ENCODE peak calls at places on chromosomes 2 and 18, in five cellular contexts. F, Q, M, T and L are unnamed samples.

GRCh38 chr2:217040099-217040498 is 180.2 kb upstream of the TNP1 start:
- DNase-seq in Q (no peak), M (no peak), F (no peak), T (no peak), L (no peak)

GRCh38 chr2:241924069-241924908 is 54.8 kb downstream of the RTP5 start:
- DNase-seq in Q (no peak), M (no peak), F (no peak), T (no peak), L (no peak)

GRCh38 chr2:28055325-28055970 is 164.9 kb downstream of the BABAM2 start:
- DNase-seq in M (no peak), T (no peak), Q (no peak), F (no peak), L (no peak)

GRCh38 chr2:79375817-79376216 is 137.0 kb upstream of the CTNNA2 start:
- DNase-seq in F (no peak), Q (no peak), M (no peak), T (no peak), L (no peak)

GRCh38 chr2:62663443-62663842 is 42.1 kb upstream of the EHBP1 start:
- DNase-seq in Q (no peak), M (no peak), F (no peak), T (no peak), L (no peak)

GRCh38 chr2:46364797-46365457 is 67.7 kb downstream of the EPAS1 start:
- DNase-seq in Q (no peak), F (peak; percentile 57), T (no peak), M (peak; percentile 74), L (peak; percentile 16)

GRCh38 chr2:180692322-180692721 is 288.1 kb upstream of the UBE2E3 start:
- DNase-seq in T (no peak), M (no peak), F (no peak), Q (no peak), L (no peak)

GRCh38 chr18:55585586-55586521 is 2.1 kb downstream of the TCF4 start:
- DNase-seq in T (no peak), M (no peak), F (no peak), Q (no peak), L (no peak)

GRCh38 chr2:23756593-23757292 is 170.2 kb downstream of the ATAD2B start:
- DNase-seq in T (no peak), F (no peak), Q (no peak), M (no peak), L (no peak)

GRCh38 chr18:36759167-36759776 is 69.5 kb downstream of the TPGS2 start:
- DNase-seq in F (no peak), Q (no peak), M (no peak), T (no peak), L (no peak)

GRCh38 chr2:232787806-232788205 is 11.4 kb upstream of the KCNJ13 start:
- DNase-seq in T (no peak), Q (no peak), M (no peak), F (no peak), L (no peak)
- H2AFZ ChIP-seq in T (no peak overlapping the region), Q (no peak overlapping the region), M (no peak overlapping the region), F (no peak overlapping the region), L (no peak overlapping the region)

GRCh38 chr2:88239781-88240180 is 69.6 kb downstream of the THNSL2 start:
- DNase-seq in Q (no peak), F (no peak), M (peak; percentile 54), T (no peak), L (no peak)
- TF ChIP-seq ZNF274 in Q (no peak), F (no peak), M (no peak), T (no peak), L (no peak)

DNA sequence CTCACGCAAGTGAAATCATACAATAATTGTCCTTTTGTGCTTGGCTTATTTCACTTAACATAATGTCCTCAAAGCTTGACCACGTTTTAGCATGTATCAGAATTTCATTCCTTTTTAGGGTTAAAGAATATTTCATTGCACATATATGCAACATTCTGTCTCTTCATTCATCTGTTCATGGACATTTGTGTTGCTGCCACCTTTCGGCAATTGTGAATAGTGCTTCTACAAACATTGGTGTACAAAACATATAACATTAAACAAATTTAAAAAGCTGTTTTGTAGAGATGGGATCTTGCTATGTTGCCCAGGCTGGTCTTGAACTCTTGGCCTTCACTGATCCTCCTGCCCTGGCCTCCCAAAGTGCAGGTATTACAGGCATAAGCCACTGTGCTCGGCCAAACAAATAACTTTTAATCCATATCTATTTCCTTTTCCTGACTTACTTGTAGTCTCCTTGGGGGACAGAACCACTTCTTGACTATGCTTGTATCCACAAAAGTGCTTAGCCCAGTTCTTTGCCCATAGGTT is 209.3 kb downstream of the SLC4A3 start:
- DNase-seq in F (peak; percentile 60), T (no peak), Q (no peak), M (peak; percentile 30), L (no peak)
- TF ChIP-seq SIN3A in F (no peak), T (no peak), Q (no peak), M (no peak), L (no peak)

GRCh38 chr2:68291317-68291716 is 28.4 kb downstream of the CNRIP1 start:
- DNase-seq in T (no peak), Q (no peak), M (peak; percentile 70), F (no peak), L (no peak)
- H2AFZ ChIP-seq in T (no peak overlapping the region), Q (no peak overlapping the region), M (peak overlapping the region; percentile 54), F (no peak overlapping the region), L (no peak overlapping the region)

DNA sequence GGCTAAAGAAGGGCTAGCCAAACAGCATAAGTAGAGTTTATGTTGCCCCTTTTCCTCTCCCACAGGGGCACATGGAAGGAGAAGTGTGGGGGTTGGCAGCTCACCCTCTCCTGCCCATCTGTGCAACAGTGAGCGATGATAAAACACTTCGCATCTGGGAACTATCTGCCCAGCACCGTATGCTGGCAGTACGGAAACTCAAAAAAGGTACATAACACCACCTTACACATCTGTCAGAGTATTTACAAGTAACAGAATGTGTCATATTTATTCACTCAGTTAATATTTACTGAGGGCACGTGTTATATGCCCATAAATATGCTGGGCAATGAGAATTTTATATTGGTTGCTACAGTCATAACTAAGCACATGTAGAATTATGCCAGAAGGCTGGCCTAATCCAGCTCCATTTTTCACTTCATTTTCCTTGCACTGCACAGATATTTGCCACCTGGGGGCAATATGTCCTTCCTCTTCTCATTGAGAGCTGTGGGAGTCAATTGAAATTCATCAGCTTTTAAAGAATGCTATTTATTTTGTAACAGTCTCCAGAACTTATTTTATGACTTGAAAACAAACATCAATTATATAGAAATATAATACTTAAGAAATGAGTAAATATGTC is 150.6 kb downstream of the RTN4 start:
- DNase-seq in Q (peak; percentile 4), M (peak; percentile 63), T (no peak), F (peak; percentile 55), L (peak; percentile 21)
- TF ChIP-seq ZNF274 in Q (no peak), M (no peak), T (no peak), F (no peak), L (no peak)